ENCODE peak calls at places on chromosomes 12 and 14, in four cellular contexts. B is Peyer's patch, H is MM.1S, J is keratinocyte. C is an unnamed sample.

GRCh38 chr14:86774916-86775315 is 1218.1 kb downstream of the GALC start:
- DNase-seq in H (no peak), B (no peak), J (no peak), C (no peak)

GRCh38 chr14:44846232-44846824 is 115.4 kb downstream of the KLHL28 start:
- DNase-seq in B (no peak), H (peak; percentile 36), J (no peak), C (no peak)

GRCh38 chr14:76918751-76919421 is 92.7 kb downstream of the LRRC74A start:
- DNase-seq in H (no peak), B (peak; percentile 88), J (peak; percentile 97), C (peak; percentile 94)

GRCh38 chr14:60722163-60722835 is 1.9 kb downstream of the SIX4 start:
- DNase-seq in H (peak; percentile 27), J (no peak), B (no peak), C (peak; percentile 47)

GRCh38 chr12:90017316-90017715 is 308.7 kb upstream of the ATP2B1 start:
- DNase-seq in J (no peak), H (no peak), B (no peak), C (no peak)

GRCh38 chr14:68670344-68670725 is 122.5 kb downstream of the ZFP36L1 start:
- DNase-seq in B (peak; percentile 31), H (no peak), J (no peak), C (no peak)

GRCh38 chr12:112846619-112847018 is 55.1 kb downstream of the RPH3A start:
- DNase-seq in J (no peak), H (no peak), B (no peak), C (no peak)

GRCh38 chr12:65876898-65877721 is 52.8 kb downstream of the HMGA2 start:
- DNase-seq in J (no peak), H (no peak), B (no peak), C (no peak)

GRCh38 chr14:103107941-103108748 is 13.6 kb downstream of the EXOC3L4 start:
- DNase-seq in B (no peak), H (no peak), J (no peak), C (no peak)

GRCh38 chr12:79522657-79523386 is 167.9 kb downstream of the PAWR start:
- DNase-seq in B (no peak), J (no peak), H (no peak), C (no peak)

GRCh38 chr12:104939089-104939488 is 19.0 kb downstream of the SLC41A2 start:
- DNase-seq in B (no peak), J (no peak), H (no peak), C (no peak)

GRCh38 chr12:84757978-84758377 is 154.6 kb downstream of the SLC6A15 start:
- DNase-seq in J (no peak), B (no peak), H (no peak), C (no peak)

GRCh38 chr14:61565181-61565580 is 130.1 kb upstream of the HIF1A start:
- DNase-seq in H (no peak), B (no peak), J (no peak), C (no peak)

GRCh38 chr12:130486891-130487416 is 149.3 kb downstream of the PIWIL1 start:
- DNase-seq in B (no peak), H (no peak), J (no peak), C (no peak)

GRCh38 chr12:17976202-17976601 is 113.8 kb downstream of the RERGL start:
- DNase-seq in J (no peak), B (no peak), H (no peak), C (no peak)

GRCh38 chr14:69183735-69184134 is 7.6 kb upstream of the EXD2 start:
- DNase-seq in H (no peak), J (no peak), B (no peak), C (peak; percentile 57)

GRCh38 chr14:63287661-63288483 is 30.9 kb downstream of the GPHB5 start:
- DNase-seq in H (no peak), J (peak; percentile 5), B (no peak), C (no peak)

GRCh38 chr12:109489016-109489954 is 11.9 kb downstream of the UBE3B start:
- DNase-seq in J (no peak), B (no peak), H (no peak), C (no peak)

GRCh38 chr14:29273513-29273912 is 506.9 kb downstream of the FOXG1 start:
- DNase-seq in H (no peak), J (no peak), B (no peak), C (no peak)

GRCh38 chr12:28998662-28999120 is 150.4 kb upstream of the FAR2 start:
- DNase-seq in J (no peak), H (peak; percentile 33), B (no peak), C (no peak)

GRCh38 chr12:21459474-21459873 is 22.0 kb downstream of the PYROXD1 start:
- DNase-seq in J (no peak), H (no peak), B (no peak), C (no peak)

GRCh38 chr12:79897617-79898016 is 37.3 kb downstream of the PPP1R12A start:
- DNase-seq in J (peak; percentile 78), B (no peak), H (no peak), C (no peak)

GRCh38 chr12:103169-103981 is 36.8 kb downstream of the IQSEC3 start:
- DNase-seq in H (no peak), B (no peak), J (no peak), C (no peak)

GRCh38 chr12:30979371-30980259 is 53.1 kb downstream of the TSPAN11 start:
- DNase-seq in H (no peak), J (no peak), B (no peak), C (no peak)

GRCh38 chr12:27824126-27824842 is 44.2 kb upstream of the MANSC4 start:
- DNase-seq in H (peak; percentile 27), J (no peak), B (peak; percentile 64), C (no peak)

GRCh38 chr14:93926209-93926872 is 803 bp upstream of the FAM181A start:
- DNase-seq in B (no peak), J (no peak), H (no peak), C (peak; percentile 67)

GRCh38 chr12:47276253-47277070 is 196.7 kb upstream of the AMIGO2 start:
- DNase-seq in B (peak; percentile 78), J (no peak), H (peak; percentile 81), C (no peak)

GRCh38 chr12:124388038-124388676 is 93.3 kb downstream of the RFLNA start:
- DNase-seq in B (no peak), J (no peak), H (no peak), C (no peak)

GRCh38 chr14:73833530-73834257 is 17.9 kb upstream of the PTGR2 start:
- DNase-seq in J (no peak), H (no peak), B (no peak), C (no peak)

GRCh38 chr12:132186208-132186856 is 42.1 kb downstream of the NOC4L start:
- DNase-seq in B (no peak), J (no peak), H (no peak), C (no peak)

GRCh38 chr12:123101467-123102004 is 49.4 kb downstream of the PITPNM2 start:
- DNase-seq in H (no peak), J (no peak), B (no peak), C (no peak)

GRCh38 chr12:101740980-101741379 is 1.7 kb upstream of the SYCP3 start:
- DNase-seq in B (no peak), J (no peak), H (no peak), C (no peak)

GRCh38 chr12:69404851-69405365 is 45.4 kb downstream of the YEATS4 start:
- DNase-seq in J (no peak), B (no peak), H (no peak), C (no peak)

GRCh38 chr12:69410571-69410970 is 51.0 kb downstream of the YEATS4 start:
- DNase-seq in H (no peak), B (no peak), J (no peak), C (no peak)

GRCh38 chr12:69401940-69402339 is 42.4 kb downstream of the YEATS4 start:
- DNase-seq in H (no peak), J (no peak), B (no peak), C (no peak)

GRCh38 chr12:69406217-69406616 is 46.7 kb downstream of the YEATS4 start:
- DNase-seq in J (no peak), B (no peak), H (no peak), C (no peak)

DNA sequence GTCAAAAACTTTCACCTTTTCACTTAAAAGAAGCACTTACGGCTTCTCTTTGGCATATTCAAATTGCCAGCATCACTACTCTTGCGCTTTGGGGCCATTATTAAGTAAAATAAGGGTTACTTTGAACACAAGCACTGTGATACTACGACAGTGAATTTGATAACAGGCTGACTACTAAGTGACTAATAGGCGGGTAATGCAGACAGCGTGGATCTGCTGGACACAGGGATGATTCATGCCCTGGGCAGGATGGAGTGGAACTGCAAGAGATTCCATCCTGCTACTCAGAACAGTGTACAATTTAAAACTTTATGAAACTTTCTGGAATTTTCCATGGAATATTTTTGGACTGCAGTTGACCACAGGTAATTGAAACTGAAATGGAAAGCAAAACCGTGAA is 45.9 kb downstream of the YEATS4 start:
- DNase-seq in H (no peak), J (peak; percentile 59), B (no peak), C (no peak)
- H3K27ac ChIP-seq in H (no peak overlapping the region), J (no peak overlapping the region), B (no peak overlapping the region), C (no peak overlapping the region)

DNA sequence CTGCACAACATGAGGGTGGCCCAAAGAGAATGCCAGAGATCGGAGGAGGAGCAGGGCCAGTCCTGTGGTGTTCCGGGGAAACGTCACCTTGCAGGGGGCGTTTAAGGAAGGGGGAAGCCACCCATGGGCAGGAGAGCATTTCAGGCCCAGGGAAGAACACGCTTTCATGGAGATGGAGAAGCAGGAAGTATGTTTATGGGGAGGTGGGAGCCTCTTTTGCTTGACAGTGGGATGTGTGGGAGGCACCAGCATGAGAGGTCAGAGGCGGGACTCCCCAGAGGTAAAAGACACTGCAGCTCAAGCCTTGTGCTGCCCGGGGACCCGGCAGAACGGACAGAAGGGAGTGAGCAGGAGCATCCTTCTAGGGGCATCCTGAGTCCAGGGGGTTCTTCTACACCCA is 1.3 kb upstream of the LRTM2 start:
- DNase-seq in H (no peak), B (no peak), J (no peak), C (no peak)
- H3K27me3 ChIP-seq in H (peaks cover 85% of the 10 kb centered on the region), B (no peaks in the 10 kb centered on the region), J (peaks cover 59% of the 10 kb centered on the region), C (peaks cover 56% of the 10 kb centered on the region)

GRCh38 chr12:103735291-103735690 is 105.7 kb downstream of the NT5DC3 start:
- DNase-seq in J (no peak), H (no peak), B (no peak), C (no peak)

GRCh38 chr12:103739546-103739945 is 101.5 kb downstream of the NT5DC3 start:
- DNase-seq in H (no peak), J (no peak), B (no peak), C (no peak)

GRCh38 chr12:103734847-103735246 is 106.2 kb downstream of the NT5DC3 start:
- DNase-seq in B (no peak), H (no peak), J (no peak), C (no peak)

GRCh38 chr12:103737881-103738280 is 103.2 kb downstream of the NT5DC3 start:
- DNase-seq in J (no peak), B (no peak), H (no peak), C (no peak)

GRCh38 chr12:103736572-103736971 is 104.5 kb downstream of the NT5DC3 start:
- DNase-seq in H (no peak), B (no peak), J (no peak), C (no peak)
- H3K27ac ChIP-seq in H (no peak overlapping the region), B (no peak overlapping the region), J (no peak overlapping the region), C (no peak overlapping the region)

DNA sequence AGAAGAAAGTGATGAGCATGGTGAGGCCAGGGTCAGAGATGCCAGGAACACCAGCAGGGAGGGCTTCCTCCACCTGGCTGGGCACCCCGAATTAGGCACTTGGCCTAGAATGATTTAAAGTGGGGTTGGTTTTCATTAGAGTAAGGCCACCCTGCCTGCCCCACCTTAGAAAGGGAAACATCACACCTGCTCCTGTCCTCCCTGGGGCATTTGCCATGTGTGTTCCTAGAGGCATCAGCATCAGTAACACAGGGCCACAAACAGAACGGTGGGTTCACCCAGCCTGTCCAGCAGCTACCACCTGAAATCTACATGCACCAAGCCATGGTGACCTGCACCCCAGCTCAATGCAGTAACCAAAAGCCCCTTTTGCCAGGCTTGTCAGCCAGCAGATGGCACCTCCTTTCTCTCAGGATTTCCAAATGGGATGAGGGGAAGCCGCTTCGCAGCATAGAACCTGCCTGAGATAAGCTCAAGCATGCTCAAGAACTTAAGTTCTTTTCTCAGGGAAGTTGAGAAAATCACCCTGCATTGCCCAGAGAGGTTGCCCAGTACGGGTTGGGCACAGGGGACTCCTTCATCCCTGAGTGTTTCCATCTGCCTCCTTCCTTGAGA is 338.8 kb downstream of the DPF3 start:
- DNase-seq in J (no peak), H (no peak), B (no peak), C (no peak)
- H3K27me3 ChIP-seq in J (peaks cover 23% of the 10 kb centered on the region), H (no peaks in the 10 kb centered on the region), B (no peaks in the 10 kb centered on the region), C (peaks cover 27% of the 10 kb centered on the region)